ENCODE peak calls at places on chromosomes 16 and 17, in five cellular contexts. E is NT2/D1; U is fibroblast of lung; N is activated CD8-positive, alpha-beta memory T cell treated with anti-CD3 and anti-CD28 coated beads, Interleukin-2, amount 50 U/mL, for 48 hours; K is effector memory CD8-positive, alpha-beta T cell. T is an unnamed sample.

GRCh38 chr16:85490971-85491771 is 122.0 kb upstream of the GSE1 start:
- DNase-seq in K (peak; percentile 41), E (no peak), U (no peak), N (peak; percentile 74), T (peak; percentile 29)

GRCh38 chr17:45705123-45706009 is 78.8 kb upstream of the CRHR1 start:
- DNase-seq in E (no peak), U (no peak), N (no peak), K (no peak), T (no peak)

GRCh38 chr17:2695243-2695960 is 16.2 kb downstream of the CLUH start:
- DNase-seq in E (no peak), U (no peak), N (peak; percentile 48), K (no peak), T (no peak)

GRCh38 chr17:63126607-63127006 is 160.6 kb downstream of the TANC2 start:
- DNase-seq in E (no peak), K (no peak), U (no peak), N (no peak), T (no peak)

GRCh38 chr16:80167657-80168056 is 373.1 kb upstream of the DYNLRB2 start:
- DNase-seq in E (no peak), U (no peak), K (no peak), N (no peak), T (no peak)

GRCh38 chr16:4115209-4115940 is 867 bp downstream of the ADCY9 start:
- DNase-seq in E (no peak), K (peak; percentile 40), U (peak; percentile 70), N (peak; percentile 71), T (peak; percentile 43)

GRCh38 chr17:66533572-66533971 is 231.2 kb downstream of the PRKCA start:
- DNase-seq in E (peak; percentile 52), U (peak; percentile 76), K (no peak), N (no peak), T (no peak)

GRCh38 chr17:53607475-53607874 is 215.3 kb upstream of the KIF2B start:
- DNase-seq in E (peak; percentile 52), U (no peak), K (no peak), N (no peak), T (no peak)

GRCh38 chr16:84302111-84302954 is 7.7 kb downstream of the WFDC1 start:
- DNase-seq in N (no peak), K (no peak), U (peak; percentile 19), E (no peak), T (no peak)

GRCh38 chr16:21179126-21179982 is 20.9 kb downstream of the LDAF1 start:
- DNase-seq in U (no peak), E (no peak), N (no peak), K (no peak), T (no peak)

GRCh38 chr17:2335726-2336214 is 487 bp downstream of the TSR1 start:
- DNase-seq in N (no peak), K (no peak), E (no peak), U (no peak), T (no peak)

GRCh38 chr17:80259642-80260535 is 763 bp upstream of the RNF213 start:
- DNase-seq in N (peak; percentile 87), K (peak; percentile 66), U (peak; percentile 59), E (no peak), T (peak; percentile 80)

GRCh38 chr17:59825533-59826316 is 67.0 kb downstream of the TUBD1 start:
- DNase-seq in E (no peak), K (no peak), U (peak; percentile 97), N (no peak), T (no peak)

GRCh38 chr16:47046726-47047602 is 73.5 kb upstream of the DNAJA2 start:
- DNase-seq in U (no peak), N (no peak), K (no peak), E (no peak), T (no peak)

GRCh38 chr17:72125742-72126141 is 4.9 kb downstream of the SOX9 start:
- DNase-seq in E (no peak), U (no peak), K (no peak), N (no peak), T (no peak)

GRCh38 chr17:34305606-34306005 is 13.6 kb upstream of the CCL8 start:
- DNase-seq in N (no peak), U (no peak), K (no peak), E (no peak), T (no peak)

GRCh38 chr16:50991436-50991835 is 159.6 kb downstream of the SALL1 start:
- DNase-seq in N (no peak), K (no peak), U (no peak), E (no peak), T (no peak)

GRCh38 chr17:21146362-21147021 is 19.7 kb downstream of the DHRS7B start:
- DNase-seq in U (no peak), K (no peak), E (no peak), N (no peak), T (no peak)

GRCh38 chr17:57534863-57535651 is 210.0 kb downstream of the CCDC182 start:
- DNase-seq in E (no peak), K (no peak), N (no peak), U (no peak), T (no peak)

GRCh38 chr16:81556715-81557284 is 112.2 kb downstream of the CMIP start:
- DNase-seq in U (no peak), E (no peak), N (no peak), K (no peak), T (no peak)